ENCODE peak calls at places on chromosomes 11 and 22, in nine cellular contexts. R, L, N, V, M, Q, B, H and S are unnamed samples.

GRCh38 chr11:122287401-122287800 is 171.4 kb upstream of the BLID start:
- DNase-seq in B (no peak), V (no peak), R (no peak), N (no peak), Q (no peak), H (no peak), L (no peak), M (no peak), S (no peak)

GRCh38 chr22:46450931-46451660 is 86.3 kb downstream of the CELSR1 start:
- DNase-seq in L (no peak), Q (no peak), M (no peak), B (no peak), R (no peak), V (no peak), H (no peak), N (no peak), S (no peak)

GRCh38 chr11:78061088-78061920 is 2.4 kb upstream of the THRSP start:
- DNase-seq in B (peak; percentile 38), L (peak; percentile 67), R (no peak), N (no peak), H (no peak), V (no peak), M (peak; percentile 79), Q (no peak), S (no peak)

GRCh38 chr11:1919428-1920127 is at the start of gene TNNT3:
- DNase-seq in M (no peak), B (no peak), R (no peak), L (no peak), N (no peak), Q (no peak), H (no peak), V (no peak), S (peak; percentile 84)

GRCh38 chr11:62725686-62726085 is 1.6 kb downstream of the HNRNPUL2 start:
- DNase-seq in B (peak; percentile 27), H (no peak), M (no peak), Q (no peak), N (no peak), L (no peak), V (no peak), R (no peak), S (no peak)

GRCh38 chr11:128848815-128849455 is 18.2 kb downstream of the KCNJ1 start:
- DNase-seq in R (no peak), H (peak; percentile 74), V (peak; percentile 29), N (peak; percentile 13), L (peak; percentile 51), M (peak; percentile 56), Q (peak; percentile 27), B (peak; percentile 69), S (no peak)

GRCh38 chr22:37303821-37304274 is 21.5 kb downstream of the CYTH4 start:
- DNase-seq in B (peak; percentile 94), R (peak; percentile 58), N (peak; percentile 46), M (peak; percentile 64), V (peak; percentile 82), Q (no peak), L (no peak), H (no peak), S (no peak)

GRCh38 chr22:45968751-45969413 is 8.1 kb downstream of the WNT7B start:
- DNase-seq in B (peak; percentile 78), R (no peak), H (no peak), M (no peak), L (no peak), N (no peak), Q (no peak), V (peak; percentile 77), S (no peak)

GRCh38 chr11:8829556-8829955 is 81.4 kb upstream of the AKIP1 start:
- DNase-seq in V (no peak), N (no peak), H (no peak), Q (no peak), R (no peak), M (no peak), B (no peak), L (no peak), S (no peak)

GRCh38 chr11:1619449-1619848 is 2.5 kb downstream of the KRTAP5-4 start:
- DNase-seq in R (no peak), B (peak; percentile 19), H (no peak), N (no peak), Q (peak; percentile 9), M (no peak), V (no peak), L (no peak), S (peak; percentile 14)

GRCh38 chr11:74139151-74139918 is 31.5 kb downstream of the C2CD3 start:
- DNase-seq in N (no peak), B (no peak), V (no peak), M (no peak), Q (no peak), R (no peak), L (no peak), H (no peak), S (no peak)

GRCh38 chr11:95850137-95850536 is 59.8 kb downstream of the CEP57 start:
- DNase-seq in H (no peak), B (no peak), N (no peak), V (no peak), Q (no peak), L (no peak), R (no peak), M (no peak), S (no peak)

GRCh38 chr22:44661070-44661469 is 40.9 kb upstream of the PRR5 start:
- DNase-seq in N (no peak), V (no peak), B (no peak), Q (no peak), L (no peak), M (no peak), R (no peak), H (no peak), S (peak; percentile 61)

GRCh38 chr11:75431533-75432525 is 1.2 kb downstream of the KLHL35 start:
- DNase-seq in N (no peak), B (no peak), L (no peak), H (no peak), M (peak; percentile 19), Q (no peak), R (no peak), V (no peak), S (peak; percentile 52)

GRCh38 chr22:50112151-50113118 is 22.6 kb downstream of the MOV10L1 start:
- DNase-seq in V (no peak), Q (no peak), B (peak; percentile 84), M (peak; percentile 11), L (no peak), R (no peak), H (no peak), N (no peak), S (no peak)

GRCh38 chr22:26672060-26672471 is 14.7 kb downstream of the MIAT start:
- DNase-seq in N (no peak), R (no peak), V (no peak), L (no peak), H (no peak), B (no peak), M (no peak), Q (peak; percentile 54), S (no peak)

GRCh38 chr11:10064828-10065227 is 229.2 kb downstream of the SBF2 start:
- DNase-seq in M (no peak), N (no peak), H (no peak), L (no peak), Q (no peak), R (no peak), B (no peak), V (no peak), S (no peak)

GRCh38 chr11:108617055-108617454 is 23.5 kb upstream of the EXPH5 start:
- DNase-seq in N (no peak), H (no peak), M (no peak), V (no peak), Q (no peak), L (no peak), R (no peak), B (no peak), S (no peak)

GRCh38 chr11:41989173-41989572 is 529.7 kb upstream of the LRRC4C start:
- DNase-seq in V (no peak), M (no peak), Q (no peak), N (no peak), B (no peak), H (no peak), L (no peak), R (no peak), S (no peak)

GRCh38 chr11:70895061-70895670 is 357.2 kb downstream of the SHANK2 start:
- DNase-seq in Q (no peak), M (no peak), R (no peak), H (no peak), N (no peak), B (no peak), V (no peak), L (no peak), S (no peak)

GRCh38 chr22:25736378-25737011 is 5.5 kb upstream of the MYO18B start:
- DNase-seq in Q (peak; percentile 31), B (peak; percentile 44), R (no peak), N (no peak), V (no peak), M (no peak), H (no peak), L (no peak), S (no peak)

GRCh38 chr22:42353883-42354727 is 78.1 kb downstream of the NFAM1 start:
- DNase-seq in H (no peak), B (no peak), V (no peak), L (no peak), R (peak; percentile 54), Q (no peak), N (no peak), M (peak; percentile 32), S (no peak)

GRCh38 chr22:41092847-41093371 is 517 bp downstream of the EP300 start:
- DNase-seq in M (peak; percentile 46), Q (peak; percentile 25), R (no peak), V (peak; percentile 22), N (no peak), H (peak; percentile 11), L (no peak), B (peak; percentile 66), S (no peak)

GRCh38 chr11:45021692-45022130 is 71.0 kb upstream of the TP53I11 start:
- DNase-seq in L (peak; percentile 84), Q (no peak), H (no peak), M (peak; percentile 52), N (no peak), B (peak; percentile 69), V (no peak), R (no peak), S (no peak)

GRCh38 chr22:19648419-19648929 is 65.8 kb upstream of the SEPTIN5 start:
- DNase-seq in Q (no peak), N (no peak), M (no peak), L (no peak), H (no peak), B (peak; percentile 37), R (no peak), V (no peak), S (no peak)

GRCh38 chr11:35683728-35684339 is 21.3 kb downstream of the TRIM44 start:
- DNase-seq in Q (no peak), M (no peak), R (no peak), B (peak; percentile 21), L (no peak), H (no peak), N (no peak), V (no peak), S (no peak)

GRCh38 chr11:35515224-35515623 is 10.2 kb downstream of the PAMR1 start:
- DNase-seq in V (no peak), H (no peak), B (no peak), N (no peak), Q (no peak), L (no peak), R (peak; percentile 33), M (no peak), S (no peak)

GRCh38 chr11:78576549-78577097 is 2.0 kb upstream of the NARS2 start:
- DNase-seq in L (no peak), R (no peak), M (no peak), N (no peak), B (peak; percentile 67), H (no peak), Q (no peak), V (no peak), S (no peak)

GRCh38 chr11:78841451-78842060 is 266.9 kb upstream of the NARS2 start:
- DNase-seq in Q (no peak), B (no peak), N (no peak), R (no peak), L (no peak), M (no peak), V (no peak), H (no peak), S (no peak)